ENCODE peak calls at places on chromosomes 16 and 17, in nine cellular contexts. R is pancreas; M is mesendoderm; K is IMR-90; J is effector memory CD4-positive, alpha-beta T cell; C is CD8-positive, alpha-beta T cell; T is esophagus squamous epithelium; O is body of pancreas; Z is CD4-positive, alpha-beta T cell. A is an unnamed sample.

GRCh38 chr17:49832840-49833599 is 14.8 kb downstream of the TAC4 start:
- DNase-seq in R (no peak), M (peak), K (no peak), J (no peak), C (no peak), T (no peak), O (no peak), Z (no peak), A (no peak)

GRCh38 chr16:30761427-30761927 is 385 bp downstream of the CFAP119 start:
- DNase-seq in R (no peak), M (peak), K (peak), J (no peak), C (peak), T (no peak), O (no peak), Z (no peak), A (no peak)

GRCh38 chr17:27853121-27853520 is 40.0 kb downstream of the LYRM9 start:
- DNase-seq in R (no peak), M (no peak), K (no peak), J (no peak), C (no peak), T (no peak), O (no peak), Z (no peak), A (no peak)

GRCh38 chr16:188674-189073 is 8.4 kb downstream of the HBQ1 start:
- DNase-seq in R (no peak), M (peak), K (no peak), J (no peak), C (peak), T (no peak), O (no peak), Z (peak), A (no peak)

GRCh38 chr16:79599256-79599836 is 1.2 kb downstream of the MAF start:
- DNase-seq in R (no peak), M (peak), K (no peak), J (no peak), C (no peak), T (no peak), O (peak), Z (peak), A (no peak)

GRCh38 chr16:21283521-21284289 is 5.6 kb upstream of the CRYM start:
- DNase-seq in R (no peak), M (peak), K (peak), J (no peak), C (no peak), T (no peak), O (peak), Z (no peak), A (no peak)

GRCh38 chr16:4846503-4846900 is 586 bp downstream of the GLYR1 start:
- DNase-seq in R (peak), M (peak), K (peak), J (no peak), C (peak), T (no peak), O (peak), Z (no peak), A (peak)

GRCh38 chr17:47866941-47867340 is 16.0 kb upstream of the SP6 start:
- DNase-seq in R (no peak), M (no peak), K (no peak), J (no peak), C (no peak), T (no peak), O (no peak), Z (no peak), A (no peak)

GRCh38 chr16:87698676-87699179 is 67.1 kb downstream of the KLHDC4 start:
- DNase-seq in R (no peak), M (no peak), K (no peak), J (no peak), C (no peak), T (no peak), O (no peak), Z (no peak), A (no peak)

GRCh38 chr16:52976539-52977167 is 76.0 kb downstream of the CHD9NB start:
- DNase-seq in R (no peak), M (peak), K (peak), J (no peak), C (no peak), T (no peak), O (no peak), Z (no peak), A (no peak)

GRCh38 chr16:23691483-23692189 is 12.9 kb downstream of the PLK1 start:
- DNase-seq in R (no peak), M (no peak), K (no peak), J (no peak), C (no peak), T (no peak), O (no peak), Z (no peak), A (no peak)

GRCh38 chr17:67107811-67108210 is 63.5 kb downstream of the CACNG1 start:
- DNase-seq in R (no peak), M (no peak), K (no peak), J (no peak), C (no peak), T (no peak), O (no peak), Z (no peak), A (no peak)

GRCh38 chr16:29664133-29664912 is 1.3 kb downstream of the SPN start:
- DNase-seq in R (no peak), M (no peak), K (no peak), J (no peak), C (peak), T (no peak), O (peak), Z (peak), A (no peak)

GRCh38 chr17:43406676-43407645 is 8.2 kb downstream of the ARL4D start:
- DNase-seq in R (no peak), M (peak), K (peak), J (no peak), C (no peak), T (no peak), O (no peak), Z (no peak), A (peak)

GRCh38 chr17:73420897-73421296 is 109.1 kb upstream of the CDC42EP4 start:
- DNase-seq in R (no peak), M (peak), K (peak), J (no peak), C (no peak), T (no peak), O (no peak), Z (no peak), A (no peak)

GRCh38 chr16:57945740-57946138 is 25.2 kb downstream of the CNGB1 start:
- DNase-seq in R (no peak), M (no peak), K (no peak), J (no peak), C (no peak), T (no peak), O (no peak), Z (no peak), A (no peak)

GRCh38 chr17:249236-249993 is 68.0 kb upstream of the DOC2B start:
- DNase-seq in R (no peak), M (no peak), K (no peak), J (no peak), C (no peak), T (no peak), O (peak), Z (no peak), A (no peak)

GRCh38 chr16:12519986-12520385 is 283.7 kb downstream of the CPPED1 start:
- DNase-seq in R (no peak), M (no peak), K (no peak), J (no peak), C (no peak), T (no peak), O (no peak), Z (no peak), A (no peak)

GRCh38 chr17:6752068-6752909 is 3.6 kb upstream of the XAF1 start:
- DNase-seq in R (no peak), M (peak), K (peak), J (no peak), C (no peak), T (no peak), O (peak), Z (no peak), A (no peak)

GRCh38 chr17:7511108-7511507 is 26.9 kb downstream of the POLR2A start:
- DNase-seq in R (no peak), M (no peak), K (peak), J (no peak), C (no peak), T (no peak), O (no peak), Z (no peak), A (no peak)

GRCh38 chr17:50149425-50150353 is 788 bp downstream of the PPP1R9B start:
- DNase-seq in R (peak), M (peak), K (peak), J (no peak), C (peak), T (no peak), O (peak), Z (peak), A (no peak)

GRCh38 chr17:81246679-81247338 is 7.7 kb downstream of the NDUFAF8 start:
- DNase-seq in R (no peak), M (no peak), K (no peak), J (no peak), C (no peak), T (no peak), O (no peak), Z (no peak), A (no peak)
- H3K27ac ChIP-seq in R (no peak), M (no peak), K (no peak), J (no peak), C (no peak), T (no peak), O (no peak), Z (no peak), A (no peak)

GRCh38 chr17:83124871-83125514 is 45.6 kb downstream of the METRNL start:
- DNase-seq in R (no peak), M (no peak), K (no peak), J (peak), C (no peak), T (no peak), O (no peak), Z (no peak), A (peak)
- H3K27ac ChIP-seq in R (no peak), M (no peak), K (no peak), J (no peak), C (peak), T (no peak), O (no peak), Z (no peak), A (peak)

GRCh38 chr16:85984947-85985451 is 86.0 kb downstream of the IRF8 start:
- DNase-seq in R (no peak), M (no peak), K (no peak), J (no peak), C (no peak), T (no peak), O (no peak), Z (no peak), A (no peak)
- H3K27ac ChIP-seq in R (no peak), M (no peak), K (no peak), J (no peak), C (no peak), T (no peak), O (no peak), Z (no peak), A (no peak)

GRCh38 chr17:4972322-4972721 is 4.7 kb upstream of the SPAG7 start:
- DNase-seq in R (no peak), M (no peak), K (no peak), J (no peak), C (no peak), T (no peak), O (no peak), Z (no peak), A (no peak)
- H3K27ac ChIP-seq in R (no peak), M (no peak), K (no peak), J (no peak), C (no peak), T (peak), O (no peak), Z (no peak), A (no peak)